ENCODE peak calls at places on chromosomes 1 and 21, in eight cellular contexts. L is islet precursor cell, Q is LoVo, R is AG08395, J is MM.1S, I is anterior cingulate cortex, N is DMS 273 treated with DMSO at 0.1 percent for 48 hours, W is cardiac fibroblast. U is an unnamed sample.

GRCh38 chr1:114107474-114108175 is 46.0 kb downstream of the SYT6 start:
- DNase-seq in Q (no peak), L (no peak), W (no peak), J (no peak), R (no peak), N (peak), I (no peak), U (no peak)

GRCh38 chr1:161037661-161038522 is 872 bp downstream of the TSTD1 start:
- DNase-seq in R (no peak), J (peak), I (no peak), Q (no peak), N (no peak), W (no peak), L (no peak), U (peak)

GRCh38 chr1:118147542-118147941 is 37.5 kb downstream of the SPAG17 start:
- DNase-seq in L (no peak), R (peak), Q (no peak), J (no peak), I (no peak), N (no peak), W (peak), U (no peak)

GRCh38 chr1:215720121-215720520 is 153.0 kb downstream of the KCTD3 start:
- DNase-seq in L (no peak), I (no peak), Q (no peak), W (peak), N (no peak), R (no peak), J (no peak), U (no peak)

GRCh38 chr1:10978719-10979118 is 33.7 kb upstream of the TARDBP start:
- DNase-seq in R (no peak), N (no peak), W (no peak), I (no peak), J (no peak), Q (no peak), L (no peak), U (no peak)

GRCh38 chr21:27233514-27233913 is 266.6 kb upstream of the ADAMTS5 start:
- DNase-seq in I (no peak), W (no peak), L (no peak), N (no peak), Q (no peak), J (no peak), R (no peak), U (no peak)

GRCh38 chr1:59107516-59107915 is 189.4 kb upstream of the FGGY start:
- DNase-seq in I (no peak), W (peak), R (no peak), Q (no peak), L (no peak), N (peak), J (no peak), U (no peak)

GRCh38 chr1:201570886-201571624 is 32.1 kb downstream of the NAV1 start:
- DNase-seq in L (peak), W (no peak), I (no peak), Q (no peak), J (no peak), N (no peak), R (no peak), U (no peak)

GRCh38 chr21:31905444-31906400 is 32.9 kb downstream of the HUNK start:
- DNase-seq in N (no peak), J (no peak), Q (no peak), W (no peak), L (peak), I (no peak), R (no peak), U (no peak)

GRCh38 chr1:165259706-165260105 is 96.8 kb downstream of the LMX1A start:
- DNase-seq in J (no peak), R (no peak), L (no peak), N (no peak), I (no peak), W (no peak), Q (no peak), U (no peak)

GRCh38 chr1:212457740-212458338 is 25.1 kb downstream of the NENF start:
- DNase-seq in J (peak), R (peak), L (peak), N (peak), Q (no peak), I (no peak), W (peak), U (peak)

GRCh38 chr1:98468111-98468717 is 193.3 kb upstream of the SNX7 start:
- DNase-seq in R (peak), N (peak), J (peak), W (peak), L (no peak), I (no peak), Q (peak), U (peak)

GRCh38 chr1:190474587-190475305 is 2.9 kb downstream of the BRINP3 start:
- DNase-seq in W (no peak), R (no peak), I (no peak), Q (no peak), L (peak), J (no peak), N (no peak), U (no peak)

GRCh38 chr1:247077234-247077633 is 1.4 kb downstream of the ZNF670 start:
- DNase-seq in N (no peak), J (no peak), W (peak), R (peak), I (no peak), Q (no peak), L (no peak), U (no peak)

GRCh38 chr1:85320371-85321131 is 44.1 kb upstream of the BCL10 start:
- DNase-seq in R (peak), I (no peak), J (no peak), Q (no peak), N (no peak), L (peak), W (peak), U (no peak)

GRCh38 chr1:160006312-160006940 is 25.4 kb downstream of the PIGM start:
- DNase-seq in N (peak), L (peak), Q (peak), J (peak), W (peak), I (no peak), R (peak), U (peak)